ENCODE peak calls at places on chromosomes 4 and X, in five cellular contexts. One of them, this sample, is unnamed.

GRCh38 chrX:2679534-2680485 is 11.3 kb upstream of the CD99 start:
- DNase-seq in left lung: no peak
- DNase-seq in AG08396: no peak
- DNase-seq in activated CD8-positive, alpha-beta T cell treated with anti-CD3 and anti-CD28 coated beads for 36 hours: no peak
- DNase-seq in dermis blood vessel endothelial cell: peak
- DNase-seq in this sample: no peak

GRCh38 chr4:53141308-53141707 is 224.6 kb downstream of the SCFD2 start:
- DNase-seq in left lung: no peak
- DNase-seq in AG08396: no peak
- DNase-seq in activated CD8-positive, alpha-beta T cell treated with anti-CD3 and anti-CD28 coated beads for 36 hours: no peak
- DNase-seq in dermis blood vessel endothelial cell: no peak
- DNase-seq in this sample: no peak

GRCh38 chr4:126548890-126549289 is 1083.9 kb upstream of the INTU start:
- DNase-seq in left lung: no peak
- DNase-seq in AG08396: no peak
- DNase-seq in activated CD8-positive, alpha-beta T cell treated with anti-CD3 and anti-CD28 coated beads for 36 hours: no peak
- DNase-seq in dermis blood vessel endothelial cell: no peak
- DNase-seq in this sample: no peak

GRCh38 chrX:40459576-40460158 is 121.1 kb upstream of the ATP6AP2 start:
- DNase-seq in left lung: no peak
- DNase-seq in AG08396: no peak
- DNase-seq in activated CD8-positive, alpha-beta T cell treated with anti-CD3 and anti-CD28 coated beads for 36 hours: no peak
- DNase-seq in dermis blood vessel endothelial cell: peak
- DNase-seq in this sample: no peak

GRCh38 chr4:184807797-184808718 is 17.7 kb downstream of the ACSL1 start:
- DNase-seq in left lung: no peak
- DNase-seq in AG08396: peak
- DNase-seq in activated CD8-positive, alpha-beta T cell treated with anti-CD3 and anti-CD28 coated beads for 36 hours: no peak
- DNase-seq in dermis blood vessel endothelial cell: peak
- DNase-seq in this sample: no peak

GRCh38 chr4:1309261-1310010 is 19.7 kb downstream of the MAEA start:
- DNase-seq in left lung: peak
- DNase-seq in AG08396: peak
- DNase-seq in activated CD8-positive, alpha-beta T cell treated with anti-CD3 and anti-CD28 coated beads for 36 hours: peak
- DNase-seq in dermis blood vessel endothelial cell: peak
- DNase-seq in this sample: peak

GRCh38 chrX:155694649-155695048 is 81.9 kb upstream of the TMLHE start:
- DNase-seq in left lung: no peak
- DNase-seq in AG08396: no peak
- DNase-seq in activated CD8-positive, alpha-beta T cell treated with anti-CD3 and anti-CD28 coated beads for 36 hours: no peak
- DNase-seq in dermis blood vessel endothelial cell: no peak
- DNase-seq in this sample: no peak

GRCh38 chrX:39309721-39310152 is 508.5 kb downstream of the MID1IP1 start:
- DNase-seq in left lung: no peak
- DNase-seq in AG08396: no peak
- DNase-seq in activated CD8-positive, alpha-beta T cell treated with anti-CD3 and anti-CD28 coated beads for 36 hours: peak
- DNase-seq in dermis blood vessel endothelial cell: peak
- DNase-seq in this sample: no peak

GRCh38 chr4:186727977-186728519 is 4.4 kb upstream of the FAT1 start:
- DNase-seq in left lung: no peak
- DNase-seq in AG08396: peak
- DNase-seq in activated CD8-positive, alpha-beta T cell treated with anti-CD3 and anti-CD28 coated beads for 36 hours: no peak
- DNase-seq in dermis blood vessel endothelial cell: no peak
- DNase-seq in this sample: no peak

GRCh38 chr4:33837043-33837442 is 2407.3 kb downstream of the ARAP2 start:
- DNase-seq in left lung: no peak
- DNase-seq in AG08396: peak
- DNase-seq in activated CD8-positive, alpha-beta T cell treated with anti-CD3 and anti-CD28 coated beads for 36 hours: no peak
- DNase-seq in dermis blood vessel endothelial cell: no peak
- DNase-seq in this sample: no peak

GRCh38 chr4:17142232-17142711 is 243.8 kb upstream of the LDB2 start:
- DNase-seq in left lung: no peak
- DNase-seq in AG08396: peak
- DNase-seq in activated CD8-positive, alpha-beta T cell treated with anti-CD3 and anti-CD28 coated beads for 36 hours: no peak
- DNase-seq in dermis blood vessel endothelial cell: peak
- DNase-seq in this sample: no peak

GRCh38 chrX:109934935-109935334 is 68.0 kb upstream of the TMEM164 start:
- DNase-seq in left lung: no peak
- DNase-seq in AG08396: no peak
- DNase-seq in activated CD8-positive, alpha-beta T cell treated with anti-CD3 and anti-CD28 coated beads for 36 hours: no peak
- DNase-seq in dermis blood vessel endothelial cell: no peak
- DNase-seq in this sample: no peak

GRCh38 chr4:11954093-11954492 is 525.4 kb upstream of the HS3ST1 start:
- DNase-seq in left lung: no peak
- DNase-seq in AG08396: no peak
- DNase-seq in activated CD8-positive, alpha-beta T cell treated with anti-CD3 and anti-CD28 coated beads for 36 hours: no peak
- DNase-seq in dermis blood vessel endothelial cell: peak
- DNase-seq in this sample: no peak

GRCh38 chrX:44952329-44953027 is 79.5 kb downstream of the KDM6A start:
- DNase-seq in left lung: no peak
- DNase-seq in AG08396: no peak
- DNase-seq in activated CD8-positive, alpha-beta T cell treated with anti-CD3 and anti-CD28 coated beads for 36 hours: no peak
- DNase-seq in dermis blood vessel endothelial cell: no peak
- DNase-seq in this sample: no peak

GRCh38 chr4:119093042-119093827 is 42.4 kb upstream of the MYOZ2 start:
- DNase-seq in left lung: no peak
- DNase-seq in AG08396: no peak
- DNase-seq in activated CD8-positive, alpha-beta T cell treated with anti-CD3 and anti-CD28 coated beads for 36 hours: no peak
- DNase-seq in dermis blood vessel endothelial cell: no peak
- DNase-seq in this sample: no peak

GRCh38 chr4:18366762-18367358 is 345.3 kb upstream of the LCORL start:
- DNase-seq in left lung: no peak
- DNase-seq in AG08396: no peak
- DNase-seq in activated CD8-positive, alpha-beta T cell treated with anti-CD3 and anti-CD28 coated beads for 36 hours: peak
- DNase-seq in dermis blood vessel endothelial cell: peak
- DNase-seq in this sample: no peak

GRCh38 chr4:48858130-48858529 is 27.2 kb downstream of the OCIAD1 start:
- DNase-seq in left lung: no peak
- DNase-seq in AG08396: no peak
- DNase-seq in activated CD8-positive, alpha-beta T cell treated with anti-CD3 and anti-CD28 coated beads for 36 hours: peak
- DNase-seq in dermis blood vessel endothelial cell: no peak
- DNase-seq in this sample: no peak

GRCh38 chrX:120672389-120672788 is 42.5 kb upstream of the C1GALT1C1 start:
- DNase-seq in left lung: no peak
- DNase-seq in AG08396: peak
- DNase-seq in activated CD8-positive, alpha-beta T cell treated with anti-CD3 and anti-CD28 coated beads for 36 hours: no peak
- DNase-seq in dermis blood vessel endothelial cell: peak
- DNase-seq in this sample: peak

GRCh38 chrX:101658661-101659477 is 781 bp downstream of the ARMCX2 start:
- DNase-seq in left lung: peak
- DNase-seq in AG08396: peak
- DNase-seq in activated CD8-positive, alpha-beta T cell treated with anti-CD3 and anti-CD28 coated beads for 36 hours: peak
- DNase-seq in dermis blood vessel endothelial cell: peak
- DNase-seq in this sample: no peak

GRCh38 chr4:145207934-145208333 is 27.5 kb upstream of the OTUD4 start:
- DNase-seq in left lung: no peak
- DNase-seq in AG08396: peak
- DNase-seq in activated CD8-positive, alpha-beta T cell treated with anti-CD3 and anti-CD28 coated beads for 36 hours: no peak
- DNase-seq in dermis blood vessel endothelial cell: no peak
- DNase-seq in this sample: no peak

GRCh38 chr4:158915683-158916241 is 146.9 kb downstream of the FNIP2 start:
- DNase-seq in left lung: no peak
- DNase-seq in AG08396: no peak
- DNase-seq in activated CD8-positive, alpha-beta T cell treated with anti-CD3 and anti-CD28 coated beads for 36 hours: no peak
- DNase-seq in dermis blood vessel endothelial cell: no peak
- DNase-seq in this sample: no peak

This sample was measured in RWPE2.